ENCODE peak calls at places on chromosomes 11 and 22, in four cellular contexts. S, Z, G and U are unnamed samples.

GRCh38 chr22:31001124-31001770 is 32.2 kb downstream of the TUG1 start:
- DNase-seq in S (no peak), G (no peak), Z (no peak), U (no peak)

GRCh38 chr11:57071829-57072228 is 83.1 kb downstream of the OR5AK2 start:
- DNase-seq in G (no peak), Z (no peak), S (no peak), U (no peak)

GRCh38 chr11:84887055-84887629 is 740.0 kb downstream of the DLG2 start:
- DNase-seq in S (no peak), G (no peak), Z (no peak), U (no peak)

GRCh38 chr11:114078423-114078822 is 18.9 kb downstream of the ZBTB16 start:
- DNase-seq in S (no peak), G (no peak), Z (no peak), U (no peak)

GRCh38 chr11:14095882-14096281 is 133.4 kb downstream of the SPON1 start:
- DNase-seq in Z (no peak), G (no peak), S (no peak), U (no peak)

GRCh38 chr11:122271167-122271566 is 155.2 kb upstream of the BLID start:
- DNase-seq in Z (no peak), G (no peak), S (no peak), U (no peak)

GRCh38 chr22:47628477-47629272 is 866.2 kb downstream of the TBC1D22A start:
- DNase-seq in Z (no peak), S (no peak), G (no peak), U (no peak)

GRCh38 chr11:71194702-71195101 is 57.7 kb downstream of the SHANK2 start:
- DNase-seq in S (no peak), Z (no peak), G (no peak), U (no peak)

GRCh38 chr22:40560551-40560950 is 76.0 kb downstream of the MRTFA start:
- DNase-seq in S (no peak), Z (no peak), G (peak; percentile 68), U (no peak)

GRCh38 chr11:63871962-63872832 is 33.3 kb downstream of the MARK2 start:
- DNase-seq in S (peak; percentile 77), G (peak; percentile 85), Z (no peak), U (peak; percentile 80)

GRCh38 chr11:35373284-35373933 is 45.9 kb downstream of the SLC1A2 start:
- DNase-seq in S (no peak), G (no peak), Z (no peak), U (peak; percentile 22)

GRCh38 chr11:11946878-11947277 is 61.5 kb downstream of the DKK3 start:
- DNase-seq in Z (no peak), G (no peak), S (no peak), U (no peak)

GRCh38 chr22:20963201-20964052 is 3.6 kb upstream of the AIFM3 start:
- DNase-seq in G (no peak), S (no peak), Z (no peak), U (peak; percentile 15)

GRCh38 chr11:104946907-104947306 is 21.5 kb downstream of the CASP4 start:
- DNase-seq in S (peak; percentile 27), Z (no peak), G (peak; percentile 12), U (no peak)

GRCh38 chr11:102767800-102768199 is 12.6 kb downstream of the MMP10 start:
- DNase-seq in S (no peak), Z (no peak), G (peak; percentile 17), U (peak; percentile 54)

GRCh38 chr11:126500981-126501380 is 145.5 kb downstream of the ST3GAL4 start:
- DNase-seq in G (no peak), Z (no peak), S (no peak), U (no peak)

GRCh38 chr22:29700949-29701927 is 18.6 kb upstream of the CABP7 start:
- DNase-seq in S (no peak), G (peak; percentile 20), Z (no peak), U (peak; percentile 64)

GRCh38 chr11:120125005-120125404 is 12.9 kb downstream of the TRIM29 start:
- DNase-seq in G (peak; percentile 39), Z (no peak), S (no peak), U (no peak)

GRCh38 chr22:20979243-20979809 is 2.8 kb upstream of the LZTR1 start:
- DNase-seq in G (peak; percentile 94), Z (peak; percentile 92), S (no peak), U (peak; percentile 70)

GRCh38 chr11:72085836-72086475 is 5.3 kb downstream of the LRRC51 start:
- DNase-seq in G (peak; percentile 30), S (no peak), Z (no peak), U (no peak)

GRCh38 chr22:39635719-39636118 is 65.2 kb downstream of the CACNA1I start:
- DNase-seq in S (no peak), G (no peak), Z (no peak), U (no peak)

GRCh38 chr22:30325065-30325720 is 1.5 kb downstream of the TBC1D10A start:
- DNase-seq in G (peak; percentile 38), Z (no peak), S (no peak), U (no peak)

GRCh38 chr22:18021431-18021830 is 2.9 kb downstream of the MICAL3 start:
- DNase-seq in Z (no peak), S (no peak), G (no peak), U (no peak)

GRCh38 chr22:18022851-18023250 is 1.5 kb downstream of the MICAL3 start:
- DNase-seq in S (no peak), Z (no peak), G (no peak), U (no peak)

GRCh38 chr22:18024956-18025720 is 777 bp upstream of the MICAL3 start:
- DNase-seq in G (no peak), S (no peak), Z (no peak), U (peak; percentile 47)

GRCh38 chr22:18024276-18024939 is at the start of gene MICAL3:
- DNase-seq in Z (no peak), G (peak; percentile 68), S (no peak), U (peak; percentile 93)

GRCh38 chr22:18023509-18024275 is 669 bp downstream of the MICAL3 start:
- DNase-seq in G (peak; percentile 60), S (no peak), Z (peak; percentile 53), U (peak; percentile 87)
- TF ChIP-seq NRF1 in G (peak; percentile 91), S (peak; percentile 18), Z (peak; percentile 53), U (peak; percentile 85)

DNA sequence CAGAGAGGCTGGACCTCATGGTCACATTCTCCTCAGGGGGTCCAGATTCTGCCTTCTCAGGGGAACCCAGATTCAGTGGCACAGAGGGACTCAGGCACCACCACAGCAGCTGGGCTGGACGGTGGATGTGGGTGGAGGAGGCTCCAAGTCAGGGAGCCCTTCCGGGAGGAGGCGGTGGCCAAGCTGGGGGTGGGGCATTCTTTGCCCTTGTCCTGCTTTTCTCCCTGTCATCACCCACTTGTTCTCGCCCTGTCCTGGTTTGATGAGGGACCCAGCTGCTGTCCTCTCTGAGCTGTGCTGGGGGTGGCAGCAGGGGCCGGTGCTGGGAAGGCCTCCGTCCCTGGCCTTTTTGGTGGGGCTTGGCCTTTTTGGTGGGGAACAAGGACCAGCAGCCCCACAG is 1168.3 kb downstream of the BRD1 start:
- DNase-seq in G (no peak), S (no peak), Z (no peak), U (no peak)
- TF ChIP-seq NRF1 in G (no peak), S (no peak), Z (no peak), U (no peak)

DNA sequence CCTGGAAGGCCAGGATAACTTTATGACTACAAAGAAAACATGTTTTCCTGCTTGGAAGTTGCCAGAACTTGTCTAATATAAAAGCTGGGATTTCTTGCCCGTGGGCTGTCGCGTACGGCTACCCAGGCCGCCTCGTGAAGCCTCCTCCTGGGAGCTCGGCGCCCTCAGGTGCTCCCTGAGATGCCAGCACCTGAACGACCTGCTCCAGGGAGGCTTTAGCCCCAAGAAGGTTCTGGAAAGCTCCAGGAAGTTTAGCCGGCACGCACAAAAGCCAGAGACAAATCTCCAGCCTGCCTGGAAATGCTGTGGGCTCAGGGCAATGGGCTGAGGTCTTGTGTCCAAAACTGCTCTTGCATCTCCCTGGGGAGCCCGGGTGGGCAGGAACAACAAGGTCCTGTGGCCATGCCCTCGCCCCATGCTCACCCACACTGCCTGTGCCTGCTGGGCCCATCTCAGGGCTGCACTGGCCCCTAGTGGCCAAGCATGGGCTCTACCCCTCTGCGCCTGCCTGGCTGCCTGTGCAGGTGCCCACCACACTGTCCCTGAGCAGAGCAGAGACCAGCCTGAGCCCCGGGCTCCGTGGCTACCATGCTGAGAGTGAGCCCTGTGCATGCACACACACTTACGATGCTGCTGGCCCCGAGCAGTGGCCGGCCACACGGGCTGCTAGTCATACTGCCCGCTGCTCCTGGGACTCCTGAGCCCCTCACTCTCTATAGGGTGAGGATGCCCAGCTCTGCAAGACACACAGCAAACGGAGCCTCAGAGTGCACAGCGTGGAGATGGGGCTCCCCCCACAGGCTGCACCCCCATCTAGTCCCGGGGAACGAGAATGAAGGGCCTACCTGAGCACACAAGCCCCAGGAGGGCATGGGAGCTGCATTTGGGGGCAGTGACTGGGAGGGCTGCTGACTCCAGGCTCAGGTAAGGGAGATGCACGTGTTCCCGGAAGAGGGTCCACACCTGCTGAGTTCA is 4.9 kb upstream of the CELSR1 start:
- DNase-seq in G (peak; percentile 75), Z (no peak), S (peak; percentile 21), U (peak; percentile 97)
- TF ChIP-seq NRF1 in G (peak; percentile 18), Z (no peak), S (no peak), U (peak; percentile 6)

DNA sequence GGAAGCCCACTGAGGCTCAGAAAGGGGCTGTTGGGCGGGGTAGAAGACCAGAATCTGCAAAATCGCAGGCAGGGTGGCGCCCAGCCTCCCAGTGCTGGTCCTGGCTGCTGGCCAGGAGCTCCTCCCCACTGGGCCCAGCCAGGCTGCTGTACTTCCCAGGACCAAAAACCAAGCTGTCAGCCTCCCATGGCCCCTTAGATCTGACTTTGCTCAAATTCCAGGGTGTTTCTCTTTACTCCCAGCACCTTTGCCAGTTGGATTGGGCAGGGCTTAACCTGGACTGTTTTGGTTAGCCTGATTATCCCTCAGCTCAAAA is 44.2 kb upstream of the WEE1 start:
- DNase-seq in S (no peak), Z (no peak), G (peak; percentile 49), U (peak; percentile 66)
- TF ChIP-seq NRF1 in S (no peak), Z (no peak), G (no peak), U (no peak)

GRCh38 chr22:28542980-28543621 is 136.5 kb downstream of the TTC28 start:
- DNase-seq in Z (no peak), G (no peak), S (no peak), U (no peak)

GRCh38 chr22:28544431-28544868 is 135.2 kb downstream of the TTC28 start:
- DNase-seq in S (no peak), Z (no peak), G (no peak), U (no peak)

GRCh38 chr22:28548411-28548810 is 131.2 kb downstream of the TTC28 start:
- DNase-seq in Z (no peak), S (no peak), G (no peak), U (no peak)

DNA sequence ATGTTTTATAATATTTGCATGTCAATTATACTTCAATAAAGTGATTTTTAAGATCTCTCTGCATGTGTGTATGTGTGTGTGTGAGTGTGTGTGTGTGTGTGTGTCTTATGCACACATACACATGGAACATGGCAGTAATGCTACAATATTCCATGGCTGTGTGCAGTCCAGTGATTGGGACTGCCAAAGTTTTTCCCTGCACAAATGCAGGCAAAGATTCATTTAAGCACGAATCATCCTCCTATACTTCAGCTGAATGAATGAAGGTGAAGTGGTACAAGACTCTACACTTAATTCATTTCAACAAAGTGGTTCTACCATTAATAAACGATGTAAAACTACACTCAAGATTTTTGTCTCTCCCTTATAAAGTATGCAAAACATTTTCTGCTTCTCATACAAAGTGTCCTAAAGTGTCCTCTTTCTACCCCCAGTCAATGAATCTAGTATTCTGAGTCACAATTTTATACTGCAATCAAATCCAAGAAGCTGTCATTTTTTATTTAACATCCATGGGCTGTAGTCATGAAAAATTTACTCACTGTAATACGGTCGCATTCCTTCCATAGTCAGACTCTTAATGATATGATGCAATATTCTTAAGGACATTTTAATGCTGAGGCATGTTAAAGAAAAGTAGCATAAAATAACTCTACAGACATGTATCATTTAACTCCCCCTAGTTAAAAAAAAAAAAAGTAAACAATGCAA is 132.4 kb downstream of the TTC28 start:
- DNase-seq in S (no peak), G (no peak), Z (no peak), U (no peak)
- TF ChIP-seq NRF1 in S (no peak), G (no peak), Z (no peak), U (no peak)